ENCODE peak calls at places on chromosomes 11 and 22, in six cellular contexts. One of them, this sample, is unnamed.

GRCh38 chr11:118911880-118912741 is 13.6 kb downstream of the BCL9L start:
- DNase-seq in GM12892: no peak
- DNase-seq in K562: peak; percentile 84
- DNase-seq in HepG2: peak; percentile 83
- DNase-seq in GM12878: no peak
- DNase-seq in H1: no peak
- DNase-seq in this sample: no peak

GRCh38 chr11:2662430-2663299 is 37.1 kb downstream of the KCNQ1OT1 start:
- DNase-seq in GM12892: no peak
- DNase-seq in H1: no peak
- DNase-seq in HepG2: no peak
- DNase-seq in GM12878: no peak
- DNase-seq in K562: no peak
- DNase-seq in this sample: no peak

GRCh38 chr11:70643642-70644041 is 245.3 kb downstream of the CTTN start:
- DNase-seq in HepG2: no peak
- DNase-seq in H1: no peak
- DNase-seq in K562: no peak
- DNase-seq in GM12878: peak; percentile 43
- DNase-seq in GM12892: no peak
- DNase-seq in this sample: no peak

GRCh38 chr11:33716236-33716635 is 15.6 kb upstream of the C11orf91 start:
- DNase-seq in GM12892: no peak
- DNase-seq in GM12878: no peak
- DNase-seq in HepG2: no peak
- DNase-seq in H1: no peak
- DNase-seq in K562: peak; percentile 27
- DNase-seq in this sample: no peak

GRCh38 chr11:113111156-113111555 is 149.9 kb downstream of the NCAM1 start:
- DNase-seq in HepG2: no peak
- DNase-seq in H1: no peak
- DNase-seq in GM12878: no peak
- DNase-seq in GM12892: no peak
- DNase-seq in K562: no peak
- DNase-seq in this sample: no peak

GRCh38 chr11:16605440-16605970 is 132.9 kb upstream of the C11orf58 start:
- DNase-seq in K562: peak; percentile 37
- DNase-seq in H1: no peak
- DNase-seq in GM12892: no peak
- DNase-seq in HepG2: no peak
- DNase-seq in GM12878: no peak
- DNase-seq in this sample: no peak

GRCh38 chr11:18721576-18722292 is 4.3 kb downstream of the IGSF22 start:
- DNase-seq in HepG2: no peak
- DNase-seq in GM12892: peak; percentile 53
- DNase-seq in GM12878: no peak
- DNase-seq in H1: no peak
- DNase-seq in K562: peak; percentile 74
- DNase-seq in this sample: peak; percentile 61

GRCh38 chr11:30566482-30566881 is 19.7 kb downstream of the MPPED2 start:
- DNase-seq in GM12878: no peak
- DNase-seq in H1: no peak
- DNase-seq in K562: no peak
- DNase-seq in GM12892: no peak
- DNase-seq in HepG2: no peak
- DNase-seq in this sample: no peak

GRCh38 chr11:114318361-114318760 is 22.2 kb downstream of the NNMT start:
- DNase-seq in K562: no peak
- DNase-seq in GM12892: no peak
- DNase-seq in GM12878: no peak
- DNase-seq in H1: no peak
- DNase-seq in HepG2: no peak
- DNase-seq in this sample: no peak

GRCh38 chr11:46278387-46279173 is 1.1 kb downstream of the CREB3L1 start:
- DNase-seq in H1: no peak
- DNase-seq in GM12892: no peak
- DNase-seq in K562: peak; percentile 84
- DNase-seq in HepG2: no peak
- DNase-seq in GM12878: no peak
- DNase-seq in this sample: no peak

GRCh38 chr22:37248251-37248650 is 4.2 kb upstream of the RAC2 start:
- DNase-seq in GM12878: no peak
- DNase-seq in H1: no peak
- DNase-seq in HepG2: no peak
- DNase-seq in GM12892: no peak
- DNase-seq in K562: no peak
- DNase-seq in this sample: no peak

GRCh38 chr11:33461319-33461718 is 204.1 kb downstream of the HIPK3 start:
- DNase-seq in H1: no peak
- DNase-seq in K562: no peak
- DNase-seq in HepG2: no peak
- DNase-seq in GM12878: no peak
- DNase-seq in GM12892: no peak
- DNase-seq in this sample: no peak

GRCh38 chr22:35608088-35608487 is 9.0 kb downstream of the MB start:
- DNase-seq in GM12892: no peak
- DNase-seq in HepG2: no peak
- DNase-seq in GM12878: no peak
- DNase-seq in H1: no peak
- DNase-seq in K562: no peak
- DNase-seq in this sample: no peak
- TF ChIP-seq POLR2A in GM12892: no peak
- TF ChIP-seq POLR2A in HepG2: no peak
- TF ChIP-seq POLR2A in GM12878: no peak
- TF ChIP-seq POLR2A in H1: no peak
- TF ChIP-seq POLR2A in K562: no peak
- TF ChIP-seq POLR2A in this sample: no peak

DNA sequence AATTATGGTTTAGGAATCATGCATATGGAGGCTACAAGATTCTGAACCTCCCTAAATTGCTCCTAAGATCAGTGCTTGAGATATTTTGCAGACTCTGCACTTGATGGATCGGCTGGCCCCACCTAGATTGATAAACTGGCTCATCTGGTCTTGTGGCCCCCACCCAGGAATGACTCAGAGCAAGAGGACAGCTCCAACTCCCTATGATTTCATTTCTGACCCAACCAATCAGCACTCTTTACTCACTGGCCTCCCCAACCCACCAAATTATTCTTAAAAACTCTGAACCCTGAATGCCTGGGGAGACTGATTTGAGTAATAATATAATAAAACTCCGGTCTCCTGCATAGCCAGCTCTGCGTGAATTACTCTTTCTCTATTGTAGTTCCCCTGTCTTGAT is 246.0 kb downstream of the CSNK2A3 start:
- DNase-seq in K562: no peak
- DNase-seq in GM12878: no peak
- DNase-seq in GM12892: no peak
- DNase-seq in HepG2: no peak
- DNase-seq in H1: no peak
- DNase-seq in this sample: no peak
- TF ChIP-seq TAF1 in K562: no peak
- TF ChIP-seq TAF1 in GM12878: no peak
- TF ChIP-seq TAF1 in GM12892: no peak
- TF ChIP-seq TAF1 in HepG2: no peak
- TF ChIP-seq TAF1 in H1: no peak
- TF ChIP-seq TAF1 in this sample: no peak

GRCh38 chr11:65574147-65574962 is 1.5 kb upstream of the EHBP1L1 start:
- DNase-seq in GM12878: peak; percentile 82
- DNase-seq in K562: peak; percentile 86
- DNase-seq in H1: peak; percentile 72
- DNase-seq in HepG2: peak; percentile 70
- DNase-seq in GM12892: peak; percentile 96
- DNase-seq in this sample: peak; percentile 96
- TF ChIP-seq POLR2A in GM12878: peak; percentile 62
- TF ChIP-seq POLR2A in K562: no peak
- TF ChIP-seq POLR2A in H1: no peak
- TF ChIP-seq POLR2A in HepG2: no peak
- TF ChIP-seq POLR2A in GM12892: peak; percentile 37
- TF ChIP-seq POLR2A in this sample: no peak

GRCh38 chr11:69599502-69599901 is 41.5 kb upstream of the CCND1 start:
- DNase-seq in HepG2: no peak
- DNase-seq in GM12878: no peak
- DNase-seq in H1: no peak
- DNase-seq in K562: no peak
- DNase-seq in GM12892: no peak
- DNase-seq in this sample: no peak
- TF ChIP-seq TAF1 in HepG2: no peak
- TF ChIP-seq TAF1 in GM12878: no peak
- TF ChIP-seq TAF1 in H1: no peak
- TF ChIP-seq TAF1 in K562: no peak
- TF ChIP-seq TAF1 in GM12892: no peak
- TF ChIP-seq TAF1 in this sample: no peak